ENCODE peak calls at places on chromosomes 13 and 19, in four cellular contexts. V is foreskin keratinocyte, D is B cell, Q is AG04449. A is an unnamed sample.

GRCh38 chr13:101205408-101205807 is 210.9 kb downstream of the NALCN start:
- DNase-seq in V (no peak), D (no peak), Q (no peak), A (no peak)

GRCh38 chr19:6223461-6224307 is 56.1 kb downstream of the MLLT1 start:
- DNase-seq in V (no peak), D (no peak), Q (no peak), A (no peak)

GRCh38 chr19:1057185-1057857 is 9.6 kb upstream of the ARHGAP45 start:
- DNase-seq in V (peak; percentile 53), D (peak; percentile 54), Q (no peak), A (no peak)

GRCh38 chr13:29195459-29195858 is 375.3 kb downstream of the MTUS2 start:
- DNase-seq in V (no peak), D (no peak), Q (no peak), A (no peak)

GRCh38 chr19:46056536-46056935 is 15.7 kb upstream of the IGFL4 start:
- DNase-seq in V (peak; percentile 89), D (no peak), Q (no peak), A (no peak)

GRCh38 chr13:44293908-44294735 is 79.5 kb upstream of the SERP2 start:
- DNase-seq in V (no peak), D (no peak), Q (no peak), A (no peak)

GRCh38 chr19:23318143-23318542 is 67.9 kb upstream of the ZNF724 start:
- DNase-seq in V (no peak), D (no peak), Q (no peak), A (no peak)

GRCh38 chr13:103282571-103283450 is 216.6 kb upstream of the SLC10A2 start:
- DNase-seq in V (peak; percentile 99), D (no peak), Q (no peak), A (no peak)

GRCh38 chr13:32314968-32315254 is 252 bp downstream of the ZAR1L start:
- DNase-seq in V (no peak), D (peak; percentile 64), Q (no peak), A (peak; percentile 64)

GRCh38 chr19:39828634-39829032 is 5.3 kb downstream of the DYRK1B start:
- DNase-seq in V (no peak), D (no peak), Q (no peak), A (peak; percentile 8)

GRCh38 chr13:27770809-27771208 is 21.5 kb upstream of the GSX1 start:
- DNase-seq in V (peak; percentile 57), D (no peak), Q (no peak), A (peak; percentile 66)

GRCh38 chr13:32840840-32841713 is 175.1 kb upstream of the KL start:
- DNase-seq in V (no peak), D (no peak), Q (no peak), A (peak; percentile 39)

GRCh38 chr19:29603308-29603707 is 2.8 kb upstream of the POP4 start:
- DNase-seq in V (no peak), D (no peak), Q (no peak), A (no peak)

GRCh38 chr13:26539738-26540292 is 17.7 kb upstream of the WASF3 start:
- DNase-seq in V (no peak), D (no peak), Q (no peak), A (no peak)

GRCh38 chr19:46761418-46761831 is 15.2 kb upstream of the STRN4 start:
- DNase-seq in V (no peak), D (no peak), Q (no peak), A (no peak)

GRCh38 chr13:37270206-37271001 is 164.9 kb upstream of the CSNK1A1L start:
- DNase-seq in V (no peak), D (no peak), Q (no peak), A (no peak)

GRCh38 chr13:41645313-41645712 is 188.0 kb downstream of the RGCC start:
- DNase-seq in V (peak; percentile 32), D (no peak), Q (peak; percentile 59), A (no peak)

GRCh38 chr19:45099465-45100201 is 6.7 kb downstream of the PPP1R37 start:
- DNase-seq in V (no peak), D (no peak), Q (no peak), A (no peak)

GRCh38 chr13:111940892-111941291 is 126.1 kb upstream of the SOX1 start:
- DNase-seq in V (no peak), D (no peak), Q (no peak), A (no peak)

GRCh38 chr13:111941845-111942447 is 125.0 kb upstream of the SOX1 start:
- DNase-seq in V (no peak), D (no peak), Q (no peak), A (no peak)

GRCh38 chr13:111945086-111945485 is 121.9 kb upstream of the SOX1 start:
- DNase-seq in V (no peak), D (no peak), Q (no peak), A (no peak)

GRCh38 chr13:111944171-111944583 is 122.8 kb upstream of the SOX1 start:
- DNase-seq in V (no peak), D (no peak), Q (no peak), A (no peak)

DNA sequence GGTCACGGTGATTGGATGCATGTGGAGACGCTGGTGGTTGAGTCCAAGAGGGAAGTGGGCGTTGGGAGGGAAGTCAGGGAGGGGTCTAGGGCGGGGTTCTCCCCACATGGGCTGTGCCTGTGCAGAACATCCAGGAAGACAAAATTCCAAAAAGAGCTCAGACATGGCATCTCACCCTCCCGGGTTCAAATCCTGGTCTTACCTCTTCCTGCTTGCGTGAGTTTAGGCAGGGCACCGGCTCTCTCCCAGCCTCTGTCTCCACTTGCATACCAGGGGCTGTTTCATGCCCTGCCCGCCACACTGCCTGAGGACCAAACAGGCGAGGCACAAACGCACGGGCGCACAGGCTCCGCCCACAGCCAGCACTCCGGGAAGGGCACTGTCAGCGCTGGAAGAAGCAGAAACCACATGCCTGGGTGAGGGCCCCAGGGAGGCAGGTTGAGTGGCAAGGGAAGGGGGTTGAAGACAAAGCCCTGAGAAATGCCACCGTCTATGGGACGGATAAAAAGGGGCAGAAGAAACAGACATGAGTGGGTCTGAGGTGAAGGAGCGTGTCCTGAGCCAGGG is 123.6 kb upstream of the SOX1 start:
- DNase-seq in V (no peak), D (no peak), Q (no peak), A (no peak)
- TF ChIP-seq CTCF in V (no peak), D (no peak), Q (no peak), A (no peak)

GRCh38 chr19:19320362-19321142 is at the start of the genes MAU2 and SUGP1:
- DNase-seq in V (peak; percentile 82), D (peak; percentile 95), Q (peak; percentile 41), A (peak; percentile 98)
- TF ChIP-seq CTCF in V (peak; percentile 58), D (peak; percentile 26), Q (peak; percentile 60), A (peak; percentile 10)

GRCh38 chr13:22569830-22570229 is 610.9 kb upstream of the SGCG start:
- DNase-seq in V (no peak), D (no peak), Q (no peak), A (no peak)
- TF ChIP-seq CTCF in V (no peak), D (no peak), Q (no peak), A (no peak)

DNA sequence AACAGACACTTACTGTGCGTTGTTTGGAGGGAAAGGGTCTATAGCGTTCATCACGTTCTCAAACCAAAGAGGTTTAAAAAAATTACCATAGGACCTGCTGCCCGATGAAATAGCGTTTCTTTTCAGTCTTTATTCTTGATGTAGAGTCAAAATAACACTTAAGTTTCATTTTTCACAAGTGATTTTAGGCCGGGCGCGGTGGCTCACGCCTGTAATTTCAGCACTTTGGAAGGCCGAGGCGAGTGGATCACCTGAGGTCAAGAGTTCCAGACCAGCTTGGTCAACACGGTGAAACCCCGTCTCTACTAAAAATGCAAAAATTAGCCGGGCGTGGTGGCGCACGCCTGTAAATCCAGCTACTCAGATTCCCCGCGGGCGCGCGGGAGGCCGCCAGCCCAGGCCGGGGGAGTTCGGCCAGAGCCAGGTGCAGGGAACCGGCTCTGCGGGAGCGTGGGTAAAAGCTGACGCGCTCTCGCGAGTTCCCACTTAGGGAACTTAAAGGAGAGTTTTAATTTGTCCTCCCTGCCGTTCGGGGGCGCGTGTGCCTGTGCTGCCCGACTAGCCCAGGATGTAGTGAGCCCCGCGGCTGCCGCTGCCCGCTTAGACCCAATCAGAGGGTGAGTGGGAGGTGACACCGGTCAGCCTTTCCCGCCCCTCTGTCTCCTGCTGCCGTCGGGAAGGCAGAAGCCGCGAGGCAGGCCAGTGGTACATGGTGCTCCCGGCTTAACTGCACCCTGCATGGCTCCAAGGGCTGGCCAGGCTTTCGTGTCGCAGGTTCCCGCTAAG is 35.8 kb upstream of the NEK3 start:
- DNase-seq in V (peak; percentile 44), D (peak; percentile 66), Q (no peak), A (peak; percentile 79)
- TF ChIP-seq CTCF in V (peak; percentile 58), D (no peak), Q (peak; percentile 29), A (peak; percentile 38)

GRCh38 chr19:14516048-14516534 is 2.1 kb downstream of the DNAJB1 start:
- DNase-seq in V (no peak), D (no peak), Q (no peak), A (no peak)

GRCh38 chr19:14516746-14517438 is 1.3 kb downstream of the DNAJB1 start:
- DNase-seq in V (no peak), D (no peak), Q (no peak), A (no peak)

GRCh38 chr19:14519245-14519859 is 1.2 kb upstream of the DNAJB1 start:
- DNase-seq in V (no peak), D (no peak), Q (no peak), A (no peak)

GRCh38 chr19:14517446-14517839 is 754 bp downstream of the DNAJB1 start:
- DNase-seq in V (no peak), D (no peak), Q (no peak), A (no peak)

GRCh38 chr19:14517840-14518505 is at the start of gene DNAJB1:
- DNase-seq in V (no peak), D (peak; percentile 94), Q (no peak), A (peak; percentile 94)
- TF ChIP-seq CTCF in V (no peak), D (no peak), Q (no peak), A (no peak)